ENCODE peak calls at places on chromosomes 11 and 22, in nine cellular contexts. U is tibial nerve, Z is upper lobe of right lung, W is IMR-90, I is H1, P is colonic mucosa, N is cardiac muscle cell, J is thoracic aorta, T is transverse colon. C is an unnamed sample.

GRCh38 chr11:3120071-3120792 is 44.9 kb downstream of the OSBPL5 start:
- DNase-seq in U (peak), Z (peak), W (no peak), I (no peak), P (no peak), N (no peak), J (no peak), T (peak), C (peak)

GRCh38 chr11:70496591-70497535 is 98.5 kb downstream of the CTTN start:
- DNase-seq in U (no peak), Z (peak), W (no peak), I (no peak), P (no peak), N (no peak), J (no peak), T (no peak), C (no peak)

GRCh38 chr11:22927793-22928192 is 67.5 kb upstream of the CCDC179 start:
- DNase-seq in U (no peak), Z (no peak), W (no peak), I (no peak), P (no peak), N (no peak), J (no peak), T (no peak), C (no peak)

GRCh38 chr11:115606223-115607220 is 102.3 kb upstream of the CADM1 start:
- DNase-seq in U (no peak), Z (no peak), W (peak), I (no peak), P (no peak), N (peak), J (no peak), T (no peak), C (no peak)

GRCh38 chr11:107951105-107951504 is 22.9 kb downstream of the RAB39A start:
- DNase-seq in U (no peak), Z (no peak), W (no peak), I (no peak), P (no peak), N (no peak), J (no peak), T (no peak), C (no peak)

GRCh38 chr22:48955351-48956311 is 872.0 kb downstream of the BRD1 start:
- DNase-seq in U (no peak), Z (peak), W (no peak), I (peak), P (peak), N (no peak), J (no peak), T (peak), C (no peak)

GRCh38 chr22:24532075-24532474 is 22.9 kb downstream of the GUCD1 start:
- DNase-seq in U (no peak), Z (no peak), W (no peak), I (no peak), P (no peak), N (no peak), J (no peak), T (no peak), C (peak)

GRCh38 chr11:72773291-72773690 is 20.6 kb downstream of the STARD10 start:
- DNase-seq in U (no peak), Z (no peak), W (peak), I (no peak), P (no peak), N (peak), J (no peak), T (no peak), C (no peak)

GRCh38 chr22:49954354-49954753 is 6.2 kb upstream of the PIM3 start:
- DNase-seq in U (no peak), Z (peak), W (no peak), I (no peak), P (no peak), N (no peak), J (no peak), T (no peak), C (peak)

GRCh38 chr11:46916669-46917108 is 1.7 kb downstream of the LRP4 start:
- DNase-seq in U (no peak), Z (no peak), W (peak), I (peak), P (peak), N (peak), J (no peak), T (peak), C (peak)

GRCh38 chr11:68710445-68710844 is 26.1 kb downstream of the GAL start:
- DNase-seq in U (no peak), Z (no peak), W (no peak), I (no peak), P (no peak), N (no peak), J (no peak), T (no peak), C (no peak)

GRCh38 chr11:32434387-32435151 is 770 bp downstream of the WT1 start:
- DNase-seq in U (no peak), Z (no peak), W (no peak), I (peak), P (no peak), N (peak), J (no peak), T (no peak), C (no peak)

GRCh38 chr11:1890856-1891830 is 552 bp downstream of the PRR33 start:
- DNase-seq in U (no peak), Z (peak), W (no peak), I (no peak), P (no peak), N (no peak), J (no peak), T (no peak), C (no peak)

GRCh38 chr22:44807915-44808690 is 55.7 kb downstream of the ARHGAP8 start:
- DNase-seq in U (no peak), Z (no peak), W (no peak), I (peak), P (no peak), N (no peak), J (no peak), T (no peak), C (no peak)

GRCh38 chr22:49367016-49367697 is 460.5 kb downstream of the BRD1 start:
- DNase-seq in U (no peak), Z (peak), W (no peak), I (no peak), P (peak), N (no peak), J (no peak), T (no peak), C (no peak)

GRCh38 chr11:48019230-48019584 is 38.8 kb downstream of the PTPRJ start:
- DNase-seq in U (no peak), Z (no peak), W (no peak), I (no peak), P (no peak), N (peak), J (no peak), T (no peak), C (no peak)

GRCh38 chr22:25114369-25115362 is 85.0 kb upstream of the CRYBB3 start:
- DNase-seq in U (no peak), Z (no peak), W (no peak), I (no peak), P (no peak), N (no peak), J (no peak), T (no peak), C (peak)

GRCh38 chr11:5674391-5674790 is 10.5 kb downstream of the TRIM5 start:
- DNase-seq in U (no peak), Z (no peak), W (no peak), I (no peak), P (no peak), N (no peak), J (no peak), T (no peak), C (no peak)

GRCh38 chr11:64226507-64227051 is 505 bp downstream of the NUDT22 start:
- DNase-seq in U (no peak), Z (peak), W (no peak), I (no peak), P (peak), N (no peak), J (no peak), T (peak), C (peak)

GRCh38 chr11:89521294-89521693 is 30.1 kb upstream of the NOX4 start:
- DNase-seq in U (no peak), Z (no peak), W (peak), I (no peak), P (no peak), N (no peak), J (no peak), T (no peak), C (no peak)

GRCh38 chr22:50308597-50308935 is 1.1 kb upstream of the PLXNB2 start:
- DNase-seq in U (peak), Z (peak), W (peak), I (no peak), P (peak), N (peak), J (no peak), T (peak), C (peak)

GRCh38 chr11:69010361-69010891 is 2.6 kb downstream of the MRGPRF start:
- DNase-seq in U (no peak), Z (peak), W (peak), I (no peak), P (no peak), N (no peak), J (no peak), T (no peak), C (no peak)

GRCh38 chr11:46294365-46295309 is 17.2 kb downstream of the CREB3L1 start:
- DNase-seq in U (no peak), Z (no peak), W (peak), I (peak), P (no peak), N (peak), J (no peak), T (no peak), C (peak)

GRCh38 chr11:106959800-106960199 is 58.5 kb downstream of the GUCY1A2 start:
- DNase-seq in U (no peak), Z (no peak), W (no peak), I (no peak), P (no peak), N (peak), J (no peak), T (no peak), C (no peak)

GRCh38 chr11:65851083-65851579 is 6.8 kb downstream of the CFL1 start:
- DNase-seq in U (no peak), Z (no peak), W (no peak), I (peak), P (peak), N (peak), J (no peak), T (no peak), C (no peak)

GRCh38 chr11:8061555-8062428 is 19.2 kb upstream of the TUB start:
- DNase-seq in U (no peak), Z (no peak), W (no peak), I (peak), P (no peak), N (no peak), J (no peak), T (no peak), C (no peak)

GRCh38 chr22:31400023-31400397 is 606 bp downstream of the DRG1 start:
- DNase-seq in U (no peak), Z (no peak), W (peak), I (no peak), P (no peak), N (peak), J (no peak), T (peak), C (no peak)

GRCh38 chr11:2420502-2421225 is 20.1 kb downstream of the TSSC4 start:
- DNase-seq in U (peak), Z (peak), W (peak), I (peak), P (peak), N (peak), J (no peak), T (peak), C (peak)

GRCh38 chr11:61654397-61654829 is 25.8 kb upstream of the DAGLA start:
- DNase-seq in U (peak), Z (no peak), W (no peak), I (no peak), P (peak), N (peak), J (no peak), T (peak), C (peak)

DNA sequence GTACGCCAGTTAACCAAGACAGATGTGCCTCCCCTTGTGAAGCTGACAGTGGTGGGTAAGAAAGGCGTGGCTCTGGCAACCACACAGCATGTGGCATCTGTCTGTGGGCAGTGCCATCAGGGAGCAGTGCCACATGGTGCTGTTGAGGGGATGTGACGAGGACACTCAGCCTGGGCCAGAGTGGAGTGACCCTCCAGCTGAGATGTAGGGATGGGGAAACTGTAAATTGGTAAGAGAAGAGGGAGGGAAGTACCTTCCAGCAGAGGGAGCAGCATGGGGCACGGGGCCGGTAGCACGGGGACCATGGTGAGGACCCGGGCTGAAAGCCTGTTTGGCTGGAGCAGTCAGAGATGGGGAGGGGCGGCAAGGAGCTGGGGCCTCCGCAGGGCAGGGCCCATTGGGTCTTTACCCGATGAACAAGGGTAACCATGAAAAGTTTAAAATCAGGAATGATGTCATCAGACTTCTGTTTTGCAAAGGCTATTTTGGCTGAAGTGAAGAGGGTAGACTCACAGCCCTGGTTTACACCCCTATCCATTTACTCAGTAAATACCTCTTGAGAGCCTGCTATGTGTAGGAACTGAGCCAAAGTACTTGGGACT is 10.4 kb downstream of the TMPRSS6 start:
- DNase-seq in U (no peak), Z (no peak), W (no peak), I (peak), P (no peak), N (no peak), J (no peak), T (no peak), C (no peak)
- TF ChIP-seq CTCF in U (no peak), Z (peak), W (no peak), I (peak), P (no peak), N (peak), J (no peak), T (no peak), C (no peak)

DNA sequence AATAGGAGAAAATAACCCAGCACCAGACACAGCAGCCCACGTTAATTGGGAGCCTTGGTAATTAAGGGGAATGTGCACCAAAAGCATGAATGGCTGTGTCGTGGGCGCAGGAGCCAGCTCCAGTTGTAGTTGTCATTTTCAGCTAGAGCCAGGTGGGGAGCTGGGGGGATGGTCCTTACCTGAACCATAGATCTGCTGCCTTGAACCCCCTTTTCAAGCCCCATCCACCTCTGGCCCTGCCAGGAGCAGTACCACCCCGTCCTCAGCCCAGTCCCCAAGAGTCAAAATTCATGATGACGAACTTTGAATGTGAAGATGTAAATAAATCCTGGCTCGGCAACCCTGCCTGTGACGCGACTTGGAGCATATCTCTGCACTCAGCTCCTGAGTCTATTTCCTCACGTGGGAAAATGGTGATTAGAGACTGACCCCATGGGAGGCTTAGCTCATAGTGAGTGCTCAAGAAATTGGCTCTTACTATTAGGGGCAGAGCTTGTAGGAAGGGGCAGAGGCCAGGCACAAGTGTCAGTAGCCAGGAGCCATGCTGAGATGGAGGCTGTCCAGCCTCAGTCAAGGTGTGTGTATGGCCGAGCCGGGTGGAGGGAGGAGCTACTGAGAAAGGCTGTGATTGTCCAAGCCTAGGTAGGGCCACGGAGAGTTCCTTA is 794 bp upstream of the FXYD6 start:
- DNase-seq in U (no peak), Z (no peak), W (no peak), I (no peak), P (no peak), N (peak), J (no peak), T (no peak), C (no peak)
- H3K4me3 ChIP-seq in U (no peak), Z (peak), W (no peak), I (peak), P (peak), N (peak), J (peak), T (peak), C (no peak)

DNA sequence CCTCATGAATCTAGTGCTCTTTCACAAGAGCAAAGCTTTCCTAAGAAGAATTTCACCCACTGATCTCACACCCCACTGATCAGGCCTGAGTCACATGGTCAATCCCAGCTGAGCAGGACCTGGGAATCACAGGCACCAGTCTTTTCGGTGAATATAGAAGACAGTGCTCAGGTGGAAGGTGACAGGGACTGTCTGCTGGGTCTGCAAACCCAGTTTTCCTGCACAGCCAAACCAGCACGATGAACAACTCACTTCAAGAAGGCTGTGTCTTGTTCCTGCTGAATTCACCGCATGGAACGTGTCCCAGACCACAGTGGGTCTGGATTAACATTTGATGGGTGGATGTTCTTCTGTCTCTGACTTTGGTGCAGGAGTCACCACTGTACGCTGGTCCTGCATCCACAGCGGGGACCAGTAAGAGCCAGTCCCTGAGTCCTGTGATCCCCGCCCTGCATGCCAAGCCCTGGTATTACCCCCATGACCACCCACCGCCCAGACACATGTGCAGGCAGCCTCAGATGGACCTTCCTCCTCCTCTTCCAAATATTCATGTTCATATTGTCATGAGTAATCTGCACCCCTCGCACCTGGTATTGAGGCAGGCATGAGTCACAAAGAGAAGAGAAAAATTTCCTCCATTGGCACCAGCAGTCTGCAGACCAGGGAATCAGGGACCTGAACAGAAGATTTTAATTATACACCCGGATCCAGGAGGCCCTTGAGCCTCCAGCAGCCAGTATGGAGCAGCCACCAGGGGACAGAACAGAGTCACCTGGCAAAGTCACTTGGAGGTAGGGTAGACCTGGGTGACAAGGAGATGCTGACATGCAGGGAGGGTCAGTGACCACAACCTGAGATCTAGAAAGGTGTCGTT is 8.6 kb upstream of the IGLL5 start:
- DNase-seq in U (no peak), Z (no peak), W (no peak), I (no peak), P (no peak), N (no peak), J (no peak), T (no peak), C (no peak)
- TF ChIP-seq CTCF in U (no peak), Z (no peak), W (no peak), I (no peak), P (no peak), N (no peak), J (no peak), T (no peak), C (no peak)

GRCh38 chr11:57320067-57320718 is 4.6 kb downstream of the TNKS1BP1 start:
- DNase-seq in U (no peak), Z (no peak), W (no peak), I (no peak), P (no peak), N (no peak), J (no peak), T (no peak), C (no peak)

GRCh38 chr11:57322881-57323467 is 1.8 kb downstream of the TNKS1BP1 start:
- DNase-seq in U (no peak), Z (no peak), W (no peak), I (no peak), P (no peak), N (no peak), J (no peak), T (no peak), C (no peak)

GRCh38 chr11:57321996-57322880 is 2.5 kb downstream of the TNKS1BP1 start:
- DNase-seq in U (peak), Z (peak), W (peak), I (peak), P (peak), N (peak), J (peak), T (peak), C (peak)

GRCh38 chr11:57321388-57321995 is 3.3 kb downstream of the TNKS1BP1 start:
- DNase-seq in U (no peak), Z (no peak), W (no peak), I (no peak), P (peak), N (no peak), J (no peak), T (no peak), C (no peak)

DNA sequence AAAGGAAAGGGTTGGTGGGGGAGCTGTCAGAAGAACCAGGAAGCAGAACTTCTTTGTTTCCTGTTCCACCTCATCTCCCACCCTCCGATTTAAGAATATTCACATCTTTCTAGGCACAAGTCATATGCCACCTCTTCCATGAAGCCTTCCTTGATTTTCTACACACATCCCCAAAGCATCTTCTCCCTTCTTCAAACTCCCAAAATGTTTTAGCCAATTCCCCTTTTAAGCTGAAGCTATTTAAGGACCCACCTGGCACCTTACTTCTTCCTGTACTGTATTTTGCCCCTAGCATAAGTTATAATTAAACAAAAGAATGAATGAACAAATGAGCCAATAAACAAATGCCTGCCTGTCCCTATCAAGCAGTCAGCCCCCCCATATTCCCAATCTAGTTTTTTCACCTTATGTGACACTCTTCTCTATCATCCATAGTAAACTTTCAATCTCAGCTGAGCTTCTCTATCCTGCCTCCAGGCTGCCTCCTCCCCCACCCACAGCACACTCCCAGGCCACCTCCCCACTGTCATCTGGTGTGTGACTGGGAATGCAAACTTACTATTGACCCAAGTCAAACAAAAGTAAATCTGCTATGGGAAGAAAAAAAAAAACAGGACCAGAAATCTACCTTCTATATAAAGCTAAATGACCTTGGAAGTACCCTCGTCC is 3.9 kb downstream of the TNKS1BP1 start:
- DNase-seq in U (no peak), Z (no peak), W (no peak), I (no peak), P (peak), N (no peak), J (no peak), T (peak), C (peak)
- H3K4me3 ChIP-seq in U (no peak), Z (peak), W (no peak), I (no peak), P (no peak), N (no peak), J (peak), T (no peak), C (no peak)

GRCh38 chr11:43518407-43519165 is 159.9 kb downstream of the TTC17 start:
- DNase-seq in U (no peak), Z (no peak), W (peak), I (no peak), P (no peak), N (peak), J (no peak), T (no peak), C (no peak)

GRCh38 chr11:43511959-43512358 is 153.2 kb downstream of the TTC17 start:
- DNase-seq in U (no peak), Z (no peak), W (no peak), I (no peak), P (no peak), N (no peak), J (no peak), T (no peak), C (no peak)

GRCh38 chr11:43516316-43516820 is 157.6 kb downstream of the TTC17 start:
- DNase-seq in U (no peak), Z (no peak), W (no peak), I (no peak), P (no peak), N (no peak), J (no peak), T (no peak), C (no peak)

GRCh38 chr11:43517518-43517917 is 158.8 kb downstream of the TTC17 start:
- DNase-seq in U (no peak), Z (no peak), W (peak), I (no peak), P (no peak), N (no peak), J (no peak), T (no peak), C (no peak)

GRCh38 chr11:43515090-43515489 is 156.4 kb downstream of the TTC17 start:
- DNase-seq in U (no peak), Z (no peak), W (no peak), I (peak), P (no peak), N (peak), J (no peak), T (no peak), C (no peak)
- TF ChIP-seq CTCF in U (no peak), Z (no peak), W (peak), I (peak), P (no peak), N (peak), J (no peak), T (no peak), C (no peak)